ENCODE peak calls at places on chromosomes 13 and 19, in ten cellular contexts. E, J, I, V, W, X, C, D, T and M are unnamed samples.

GRCh38 chr19:35822579-35822978 is 9.9 kb upstream of the PRODH2 start:
- DNase-seq in T (no peak), D (no peak), E (no peak), J (no peak), X (no peak), I (no peak), C (no peak), V (no peak), W (no peak), M (no peak)

GRCh38 chr19:45526143-45526542 is 18.9 kb downstream of the VASP start:
- DNase-seq in V (peak), J (peak), T (peak), X (peak), I (peak), E (no peak), W (no peak), D (no peak), C (peak), M (peak)

GRCh38 chr13:68984688-68985319 is 1122.8 kb upstream of the ATXN8OS start:
- DNase-seq in X (no peak), D (no peak), C (no peak), J (no peak), V (no peak), W (no peak), T (no peak), I (no peak), E (no peak), M (no peak)

GRCh38 chr19:56639217-56639616 is 3.7 kb upstream of the SMIM17 start:
- DNase-seq in V (no peak), E (no peak), I (no peak), T (no peak), J (no peak), X (no peak), C (no peak), W (no peak), D (no peak), M (no peak)

GRCh38 chr13:100542546-100543156 is 45.9 kb downstream of the GGACT start:
- DNase-seq in C (no peak), I (no peak), W (peak), E (no peak), T (peak), D (no peak), J (no peak), V (no peak), X (no peak), M (no peak)

GRCh38 chr13:44759222-44759721 is 183.1 kb upstream of the TSC22D1 start:
- DNase-seq in W (no peak), V (no peak), E (no peak), J (no peak), D (no peak), I (no peak), C (no peak), X (no peak), T (no peak), M (no peak)

GRCh38 chr13:47499358-47500150 is 501.5 kb downstream of the SUCLA2 start:
- DNase-seq in C (no peak), J (no peak), X (no peak), W (no peak), D (peak), I (no peak), T (peak), E (no peak), V (no peak), M (no peak)

GRCh38 chr19:2478756-2479555 is 3.0 kb downstream of the GADD45B start:
- DNase-seq in W (peak), J (no peak), I (no peak), D (no peak), X (no peak), C (peak), E (peak), T (peak), V (no peak), M (no peak)

GRCh38 chr19:44588753-44589112 is 24.6 kb upstream of the IGSF23 start:
- DNase-seq in J (no peak), T (no peak), C (no peak), I (no peak), E (no peak), W (no peak), X (no peak), D (no peak), V (no peak), M (no peak)

GRCh38 chr13:110734561-110734960 is 21.1 kb downstream of the ING1 start:
- DNase-seq in X (no peak), V (no peak), T (no peak), C (no peak), W (no peak), D (no peak), J (no peak), I (no peak), E (no peak), M (no peak)

GRCh38 chr19:17610384-17610783 is 54.9 kb downstream of the COLGALT1 start:
- DNase-seq in E (no peak), D (no peak), J (peak), W (no peak), V (no peak), I (no peak), C (no peak), X (no peak), T (no peak), M (no peak)

GRCh38 chr19:42252365-42253244 is 2.3 kb downstream of the ERF start:
- DNase-seq in E (no peak), I (peak), J (peak), C (peak), V (no peak), T (peak), W (no peak), D (no peak), X (no peak), M (peak)

GRCh38 chr19:45255611-45256157 is 4.6 kb downstream of the MARK4 start:
- DNase-seq in E (no peak), X (no peak), J (no peak), D (no peak), I (no peak), W (no peak), C (no peak), V (no peak), T (no peak), M (no peak)

GRCh38 chr13:33228645-33229445 is 56.7 kb downstream of the STARD13 start:
- DNase-seq in C (no peak), W (no peak), V (peak), T (peak), I (no peak), D (no peak), E (no peak), X (no peak), J (peak), M (no peak)

GRCh38 chr19:50952890-50953289 is at the start of gene KLK5:
- DNase-seq in X (no peak), D (no peak), J (no peak), C (no peak), V (no peak), I (no peak), W (no peak), E (no peak), T (no peak), M (no peak)

GRCh38 chr13:81171065-81171647 is 830.2 kb upstream of the SPRY2 start:
- DNase-seq in C (no peak), T (peak), I (no peak), X (no peak), J (peak), E (no peak), D (no peak), W (no peak), V (no peak), M (no peak)

GRCh38 chr19:4557971-4558941 is 1.2 kb downstream of the SEMA6B start:
- DNase-seq in W (peak), C (no peak), V (no peak), X (peak), I (no peak), T (no peak), E (no peak), J (no peak), D (no peak), M (no peak)

GRCh38 chr13:79812070-79812850 is 331.3 kb downstream of the NDFIP2 start:
- DNase-seq in E (no peak), T (no peak), I (no peak), W (no peak), V (no peak), C (no peak), J (no peak), D (no peak), X (no peak), M (no peak)